ENCODE peak calls at places on chromosomes 13 and 19, in four cellular contexts. J, Z, S and K are unnamed samples.

GRCh38 chr19:17454579-17454978 is 6.1 kb upstream of the TMEM221 start:
- DNase-seq in J (no peak), Z (no peak), S (no peak), K (no peak)

GRCh38 chr13:62022369-62022768 is 606.7 kb upstream of the PCDH20 start:
- DNase-seq in J (no peak), Z (no peak), S (no peak), K (no peak)

GRCh38 chr19:47227347-47228167 is 3.4 kb downstream of the BBC3 start:
- DNase-seq in J (peak; percentile 80), Z (peak; percentile 26), S (peak; percentile 95), K (peak; percentile 88)

GRCh38 chr13:25268561-25268960 is 18.7 kb downstream of the MTMR6 start:
- DNase-seq in J (no peak), Z (no peak), S (no peak), K (no peak)

GRCh38 chr13:85772379-85772778 is 26.8 kb downstream of the SLITRK6 start:
- DNase-seq in J (no peak), Z (no peak), S (no peak), K (peak; percentile 12)

GRCh38 chr13:41746259-41746658 is 214.7 kb downstream of the VWA8 start:
- DNase-seq in J (no peak), Z (no peak), S (peak; percentile 94), K (no peak)

GRCh38 chr19:14561832-14562351 is 10.0 kb downstream of the NDUFB7 start:
- DNase-seq in J (peak; percentile 70), Z (no peak), S (no peak), K (no peak)

GRCh38 chr19:14061081-14061749 is 661 bp downstream of the PALM3 start:
- DNase-seq in J (peak; percentile 66), Z (no peak), S (no peak), K (peak; percentile 57)

GRCh38 chr13:44903596-44903995 is 85.7 kb downstream of the NUFIP1 start:
- DNase-seq in J (peak; percentile 64), Z (no peak), S (no peak), K (no peak)

GRCh38 chr19:11737964-11738745 is 591 bp downstream of the ZNF823 start:
- DNase-seq in J (peak; percentile 87), Z (peak; percentile 18), S (peak; percentile 37), K (peak; percentile 67)

GRCh38 chr19:873084-874019 is 13.9 kb downstream of the CFD start:
- DNase-seq in J (no peak), Z (no peak), S (peak; percentile 58), K (no peak)

GRCh38 chr19:1170938-1171754 is 2.9 kb downstream of the SBNO2 start:
- DNase-seq in J (peak; percentile 39), Z (no peak), S (no peak), K (peak; percentile 75)

GRCh38 chr13:112726018-112726767 is 36.4 kb downstream of the ATP11A start:
- DNase-seq in J (no peak), Z (no peak), S (no peak), K (no peak)

GRCh38 chr19:38596057-38596981 is 21.4 kb downstream of the MAP4K1 start:
- DNase-seq in J (peak; percentile 88), Z (no peak), S (peak; percentile 80), K (peak; percentile 20)

GRCh38 chr13:109426690-109426990 is 359.7 kb downstream of the IRS2 start:
- DNase-seq in J (no peak), Z (no peak), S (no peak), K (no peak)

GRCh38 chr19:48635263-48635965 is 1.8 kb downstream of the DBP start:
- DNase-seq in J (peak; percentile 75), Z (no peak), S (peak; percentile 55), K (no peak)

GRCh38 chr19:54183431-54183830 is 5.9 kb downstream of the MBOAT7 start:
- DNase-seq in J (no peak), Z (no peak), S (no peak), K (no peak)

GRCh38 chr19:13633109-13633508 is 126.8 kb upstream of the CACNA1A start:
- DNase-seq in J (peak; percentile 43), Z (no peak), S (peak; percentile 67), K (peak; percentile 64)

GRCh38 chr13:112450567-112451240 is 74.5 kb downstream of the SPACA7 start:
- DNase-seq in J (peak; percentile 36), Z (no peak), S (no peak), K (no peak)

GRCh38 chr19:10553943-10554381 is 10.3 kb downstream of the ATG4D start:
- DNase-seq in J (peak; percentile 27), Z (peak; percentile 37), S (no peak), K (no peak)

GRCh38 chr13:59970847-59971246 is 192.9 kb downstream of the DIAPH3 start:
- DNase-seq in J (no peak), Z (no peak), S (no peak), K (no peak)

GRCh38 chr13:101695870-101696516 is 243.5 kb downstream of the ITGBL1 start:
- DNase-seq in J (no peak), Z (no peak), S (no peak), K (no peak)

GRCh38 chr13:35720690-35721554 is 244.4 kb upstream of the MAB21L1 start:
- DNase-seq in J (peak; percentile 53), Z (peak; percentile 31), S (peak; percentile 38), K (peak; percentile 31)

GRCh38 chr13:40672310-40673060 is 6.0 kb upstream of the FOXO1 start:
- DNase-seq in J (peak; percentile 17), Z (no peak), S (peak; percentile 77), K (peak; percentile 73)

GRCh38 chr13:30868806-30869470 is 37.1 kb upstream of the MEDAG start:
- DNase-seq in J (no peak), Z (no peak), S (no peak), K (no peak)

GRCh38 chr19:850221-850978 is 1.7 kb upstream of the ELANE start:
- DNase-seq in J (peak; percentile 91), Z (no peak), S (peak; percentile 32), K (no peak)

GRCh38 chr19:40798997-40799557 is at the start of gene EGLN2:
- DNase-seq in J (no peak), Z (no peak), S (no peak), K (no peak)

GRCh38 chr19:493391-494170 is 2.7 kb upstream of the MADCAM1 start:
- DNase-seq in J (no peak), Z (no peak), S (no peak), K (no peak)

GRCh38 chr13:78609464-78610205 is 6.3 kb upstream of the POU4F1 start:
- DNase-seq in J (peak; percentile 36), Z (no peak), S (no peak), K (no peak)

GRCh38 chr13:79867248-79867647 is 386.3 kb downstream of the NDFIP2 start:
- DNase-seq in J (no peak), Z (no peak), S (no peak), K (no peak)

GRCh38 chr19:32041681-32042292 is 303.6 kb upstream of the ZNF507 start:
- DNase-seq in J (peak; percentile 51), Z (no peak), S (peak; percentile 52), K (peak; percentile 16)

GRCh38 chr13:96734499-96734898 is 259.8 kb downstream of the OXGR1 start:
- DNase-seq in J (no peak), Z (no peak), S (no peak), K (no peak)

GRCh38 chr13:82976499-82976898 is 905.8 kb downstream of the SLITRK1 start:
- DNase-seq in J (no peak), Z (no peak), S (no peak), K (no peak)

GRCh38 chr13:108086678-108087077 is 128.7 kb downstream of the LIG4 start:
- DNase-seq in J (peak; percentile 52), Z (no peak), S (peak; percentile 3), K (no peak)

GRCh38 chr13:106566682-106567420 is 1.1 kb downstream of the ARGLU1 start:
- DNase-seq in J (peak; percentile 68), Z (peak; percentile 18), S (peak; percentile 62), K (peak; percentile 32)

GRCh38 chr13:87128006-87128405 is 543.2 kb upstream of the SLITRK5 start:
- DNase-seq in J (no peak), Z (no peak), S (no peak), K (no peak)

GRCh38 chr19:7294571-7295212 is 478 bp upstream of the INSR start:
- DNase-seq in J (peak; percentile 91), Z (no peak), S (peak; percentile 74), K (peak; percentile 65)

GRCh38 chr19:32195706-32196610 is 149.5 kb upstream of the ZNF507 start:
- DNase-seq in J (no peak), Z (no peak), S (no peak), K (no peak)

GRCh38 chr13:110648155-110648819 is 32.9 kb downstream of the NAXD start:
- DNase-seq in J (peak; percentile 2), Z (no peak), S (no peak), K (no peak)

GRCh38 chr13:112486386-112487126 is 101.4 kb downstream of the TUBGCP3 start:
- DNase-seq in J (no peak), Z (no peak), S (no peak), K (no peak)